ENCODE peak calls at places on chromosome 14, in nine cellular contexts. B is PC-3, T is GM13976, A is fibroblast of mammary gland, W is lung, D is AG04449, M is AG10803, E is cardiac muscle cell, F is AG04450. O is an unnamed sample.

GRCh38 chr14:100268591-100269207 is 29.8 kb downstream of the YY1 start:
- DNase-seq in B (no peak), T (no peak), A (peak; percentile 48), W (no peak), D (no peak), M (peak; percentile 8), E (peak; percentile 37), F (no peak), O (no peak)

GRCh38 chr14:104224516-104225281 is 86.3 kb downstream of the KIF26A start:
- DNase-seq in B (no peak), T (peak; percentile 78), A (no peak), W (no peak), D (no peak), M (no peak), E (no peak), F (no peak), O (peak; percentile 52)

GRCh38 chr14:101457936-101458535 is 103.3 kb upstream of the DIO3 start:
- DNase-seq in B (no peak), T (no peak), A (no peak), W (no peak), D (no peak), M (no peak), E (no peak), F (no peak), O (no peak)

GRCh38 chr14:98579140-98579539 is 692.9 kb downstream of the BCL11B start:
- DNase-seq in B (peak; percentile 1), T (no peak), A (no peak), W (peak; percentile 2), D (no peak), M (no peak), E (no peak), F (no peak), O (no peak)

GRCh38 chr14:99245541-99246511 is 26.2 kb downstream of the BCL11B start:
- DNase-seq in B (no peak), T (no peak), A (no peak), W (no peak), D (no peak), M (no peak), E (no peak), F (no peak), O (no peak)

GRCh38 chr14:23071244-23071974 is 14.1 kb upstream of the CDH24 start:
- DNase-seq in B (peak; percentile 84), T (peak; percentile 88), A (peak; percentile 92), W (peak; percentile 85), D (peak; percentile 80), M (peak; percentile 93), E (peak; percentile 96), F (peak; percentile 82), O (peak; percentile 88)

GRCh38 chr14:49303952-49304516 is 282.1 kb downstream of the RPS29 start:
- DNase-seq in B (peak; percentile 60), T (no peak), A (peak; percentile 44), W (no peak), D (no peak), M (peak; percentile 3), E (peak; percentile 49), F (no peak), O (no peak)

GRCh38 chr14:74542056-74542685 is 48.6 kb downstream of the ISCA2 start:
- DNase-seq in B (no peak), T (no peak), A (no peak), W (no peak), D (no peak), M (no peak), E (no peak), F (no peak), O (no peak)

GRCh38 chr14:64801800-64802199 is 77.9 kb downstream of the SPTB start:
- DNase-seq in B (peak; percentile 59), T (peak; percentile 58), A (peak; percentile 25), W (no peak), D (no peak), M (no peak), E (peak; percentile 12), F (no peak), O (peak; percentile 45)

GRCh38 chr14:22928237-22929103 is 706 bp downstream of the PRMT5 start:
- DNase-seq in B (peak; percentile 19), T (no peak), A (no peak), W (no peak), D (no peak), M (no peak), E (no peak), F (no peak), O (no peak)

GRCh38 chr14:33014710-33015109 is 76.0 kb downstream of the NPAS3 start:
- DNase-seq in B (no peak), T (no peak), A (no peak), W (no peak), D (no peak), M (no peak), E (no peak), F (no peak), O (no peak)

GRCh38 chr14:68397371-68397779 is 395.5 kb downstream of the ZFP36L1 start:
- DNase-seq in B (no peak), T (no peak), A (no peak), W (peak; percentile 77), D (no peak), M (peak; percentile 49), E (no peak), F (no peak), O (no peak)

GRCh38 chr14:50829472-50830043 is 1.4 kb downstream of the NIN start:
- DNase-seq in B (no peak), T (no peak), A (no peak), W (no peak), D (no peak), M (no peak), E (no peak), F (no peak), O (no peak)

GRCh38 chr14:100629098-100629497 is 41.9 kb upstream of the BEGAIN start:
- DNase-seq in B (no peak), T (no peak), A (no peak), W (no peak), D (no peak), M (no peak), E (no peak), F (no peak), O (no peak)

DNA sequence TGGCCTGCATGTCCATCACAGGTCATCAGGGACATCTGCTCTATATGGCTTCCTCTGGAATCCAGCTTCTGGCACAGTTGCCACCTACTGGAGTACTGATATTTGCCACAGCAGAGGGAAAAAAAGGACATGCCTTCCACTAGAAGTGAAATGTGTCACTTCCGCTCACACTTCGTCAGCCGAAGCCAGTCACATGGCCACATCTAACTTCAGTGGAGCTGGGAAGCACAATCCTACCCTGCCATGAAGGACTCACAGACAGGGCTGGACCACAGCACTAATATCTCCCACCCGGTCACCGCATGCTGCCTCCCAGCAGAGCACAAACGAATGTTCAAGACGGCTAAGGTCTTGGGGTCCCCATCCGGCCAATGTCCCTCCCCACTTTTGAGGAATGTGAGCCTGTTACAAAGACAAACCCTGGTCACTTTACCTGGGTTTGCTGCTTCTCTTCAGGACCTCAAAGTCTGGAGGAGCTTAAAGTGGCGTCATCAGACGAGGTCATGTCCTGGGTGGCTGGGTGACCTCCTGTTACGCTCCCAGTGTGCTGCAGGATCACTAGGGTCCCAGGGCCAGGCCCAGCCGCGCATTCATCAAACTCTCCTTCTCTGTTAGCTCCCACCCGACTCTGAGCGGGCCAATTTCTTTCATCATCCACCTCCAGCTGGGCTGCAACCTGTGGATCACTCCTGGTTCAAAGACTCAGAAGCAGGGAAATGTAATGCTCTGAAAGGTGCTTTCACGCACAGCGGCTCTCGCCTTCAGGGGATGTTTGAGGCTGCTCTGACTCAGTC is 98.5 kb downstream of the GCH1 start:
- DNase-seq in B (no peak), T (no peak), A (no peak), W (no peak), D (no peak), M (no peak), E (no peak), F (no peak), O (no peak)
- TF ChIP-seq CTCF in B (peak; percentile 28), T (no peak), A (no peak), W (no peak), D (no peak), M (no peak), E (no peak), F (no peak), O (no peak)

GRCh38 chr14:103156733-103157411 is 33.6 kb downstream of the TNFAIP2 start:
- DNase-seq in B (no peak), T (no peak), A (no peak), W (no peak), D (no peak), M (no peak), E (no peak), F (no peak), O (peak; percentile 13)

GRCh38 chr14:103155013-103155412 is 31.8 kb downstream of the TNFAIP2 start:
- DNase-seq in B (peak; percentile 60), T (no peak), A (peak; percentile 79), W (peak; percentile 60), D (no peak), M (peak; percentile 74), E (peak; percentile 54), F (no peak), O (peak; percentile 21)

GRCh38 chr14:103158688-103159087 is 35.4 kb downstream of the TNFAIP2 start:
- DNase-seq in B (peak; percentile 37), T (peak; percentile 1), A (no peak), W (no peak), D (no peak), M (no peak), E (no peak), F (no peak), O (no peak)

GRCh38 chr14:103157969-103158368 is 34.7 kb downstream of the TNFAIP2 start:
- DNase-seq in B (no peak), T (no peak), A (no peak), W (no peak), D (no peak), M (no peak), E (no peak), F (no peak), O (no peak)

DNA sequence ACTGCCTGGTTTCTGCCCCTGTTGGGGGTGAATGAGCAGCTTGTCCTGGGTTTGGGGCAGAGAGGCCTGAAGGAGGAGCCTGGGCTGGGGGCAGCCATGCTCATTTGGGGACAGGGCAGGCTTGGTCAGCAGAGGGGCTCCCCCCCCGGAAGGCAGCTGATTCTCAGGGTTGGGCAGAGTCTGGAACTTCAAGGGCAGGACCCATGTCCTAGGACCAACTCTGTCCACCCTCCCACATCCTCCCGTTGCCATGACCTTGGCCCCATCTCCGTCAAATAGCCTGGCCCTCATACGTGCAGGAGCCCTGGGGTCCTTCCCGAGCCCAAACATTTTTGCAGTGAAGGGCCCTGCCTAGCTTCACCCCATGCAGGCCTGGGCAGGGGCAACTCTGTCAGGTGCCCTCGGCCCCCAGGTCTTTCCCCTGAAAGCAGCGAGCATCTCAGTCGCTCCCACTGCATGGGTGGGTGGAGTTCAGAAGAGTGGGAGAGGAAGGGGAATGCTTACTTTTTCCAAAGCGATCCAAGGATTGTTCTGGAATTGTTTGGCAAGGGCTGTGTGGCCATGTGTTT is 32.6 kb downstream of the TNFAIP2 start:
- DNase-seq in B (no peak), T (no peak), A (no peak), W (no peak), D (no peak), M (no peak), E (no peak), F (no peak), O (peak; percentile 24)
- TF ChIP-seq CTCF in B (no peak), T (no peak), A (no peak), W (no peak), D (no peak), M (no peak), E (no peak), F (no peak), O (no peak)

GRCh38 chr14:59503256-59503655 is 18.9 kb downstream of the JKAMP start:
- DNase-seq in B (no peak), T (no peak), A (no peak), W (no peak), D (no peak), M (no peak), E (no peak), F (no peak), O (no peak)
- TF ChIP-seq CTCF in B (no peak), T (no peak), A (no peak), W (no peak), D (no peak), M (no peak), E (no peak), F (no peak), O (no peak)

GRCh38 chr14:91214306-91214705 is 30.2 kb downstream of the GPR68 start:
- DNase-seq in B (no peak), T (no peak), A (no peak), W (no peak), D (no peak), M (no peak), E (no peak), F (no peak), O (no peak)
- TF ChIP-seq CTCF in B (no peak), T (no peak), A (no peak), W (no peak), D (no peak), M (no peak), E (no peak), F (no peak), O (no peak)

O was measured in GM10248.